ENCODE peak calls at places on chromosomes 1 and 21, in four cellular contexts. J is NCI-H524; F is stimulated activated CD4-positive, alpha-beta T cell treated with anti-CD3 and anti-CD28 coated beads, Interleukin-2, amount 100 ng/mL, for 48 hours; I is MV-4-11. U is an unnamed sample.

GRCh38 chr21:44764319-44765230 is 37.0 kb downstream of the UBE2G2 start:
- DNase-seq in J (no peak), F (no peak), I (no peak), U (no peak)

GRCh38 chr1:211875541-211875940 is 45.0 kb upstream of the LPGAT1 start:
- DNase-seq in J (no peak), F (no peak), I (no peak), U (no peak)

GRCh38 chr1:207848234-207848633 is 62.7 kb downstream of the CD34 start:
- DNase-seq in J (no peak), F (no peak), I (peak; percentile 88), U (no peak)

GRCh38 chr1:219085082-219085481 is 88.6 kb upstream of the LYPLAL1 start:
- DNase-seq in J (no peak), F (no peak), I (no peak), U (no peak)

GRCh38 chr1:2592672-2593071 is 6.1 kb downstream of the PRXL2B start:
- DNase-seq in J (no peak), F (no peak), I (no peak), U (no peak)

GRCh38 chr1:151472852-151473731 is 13.8 kb upstream of the POGZ start:
- DNase-seq in J (no peak), F (peak; percentile 11), I (no peak), U (peak; percentile 24)

GRCh38 chr1:228279011-228279721 is 71.3 kb downstream of the OBSCN start:
- DNase-seq in J (no peak), F (no peak), I (no peak), U (no peak)

GRCh38 chr21:34877485-34878128 is 171.5 kb downstream of the RUNX1 start:
- DNase-seq in J (no peak), F (no peak), I (no peak), U (no peak)

GRCh38 chr21:19692231-19692630 is 1288.6 kb upstream of the TMPRSS15 start:
- DNase-seq in J (no peak), F (no peak), I (no peak), U (no peak)

GRCh38 chr1:162130308-162130707 is 60.8 kb downstream of the NOS1AP start:
- DNase-seq in J (no peak), F (no peak), I (no peak), U (no peak)

GRCh38 chr1:182430263-182431068 is 19.5 kb upstream of the RGSL1 start:
- DNase-seq in J (no peak), F (peak; percentile 28), I (peak; percentile 80), U (peak; percentile 11)

GRCh38 chr1:11158720-11159321 is 30.3 kb upstream of the ANGPTL7 start:
- DNase-seq in J (no peak), F (no peak), I (peak; percentile 38), U (no peak)

GRCh38 chr1:228887101-228887500 is 151.8 kb downstream of the RHOU start:
- DNase-seq in J (no peak), F (no peak), I (no peak), U (no peak)

GRCh38 chr1:81703352-81703735 is 97.4 kb upstream of the ADGRL2 start:
- DNase-seq in J (no peak), F (no peak), I (no peak), U (no peak)

GRCh38 chr1:228887956-228888355 is 152.7 kb downstream of the RHOU start:
- DNase-seq in J (no peak), F (no peak), I (no peak), U (no peak)

GRCh38 chr1:56285554-56286402 is 293.6 kb downstream of the PLPP3 start:
- DNase-seq in J (no peak), F (no peak), I (peak; percentile 55), U (no peak)

U was measured in stimulated activated naive B cell treated with anti-CD40 and anti-IgM and Interleukin-4, amounts not matched to agents 10 μg/mL and 1 μg/mL and 100 μg/mL, for 72 hours.